ENCODE peak calls at places on chromosome 13, in six cellular contexts. W is EL, Z is AG09309, J is posterior cingulate gyrus, F is psoas muscle, S is PC-3. I is an unnamed sample.

GRCh38 chr13:49308104-49308875 is 60.6 kb downstream of the CDADC1 start:
- DNase-seq in F (peak), S (no peak), W (no peak), J (peak), Z (no peak), I (peak)

GRCh38 chr13:49220856-49221614 is 897 bp downstream of the MLNR start:
- DNase-seq in J (no peak), F (no peak), W (peak), Z (no peak), S (no peak), I (no peak)

GRCh38 chr13:77979721-77980377 is 61.2 kb upstream of the EDNRB start:
- DNase-seq in Z (no peak), F (no peak), S (no peak), W (no peak), J (no peak), I (no peak)

GRCh38 chr13:105410602-105411001 is 1124.9 kb downstream of the EFNB2 start:
- DNase-seq in J (peak), S (peak), Z (peak), F (peak), W (peak), I (peak)

GRCh38 chr13:30255696-30256095 is 51.7 kb downstream of the KATNAL1 start:
- DNase-seq in F (no peak), S (no peak), Z (no peak), W (no peak), J (no peak), I (no peak)

GRCh38 chr13:43865892-43866291 is 13.6 kb downstream of the CCDC122 start:
- DNase-seq in F (no peak), S (peak), J (no peak), Z (peak), W (peak), I (no peak)

GRCh38 chr13:79482271-79482970 is 1.5 kb downstream of the NDFIP2 start:
- DNase-seq in W (peak), Z (no peak), F (no peak), J (no peak), S (peak), I (no peak)

GRCh38 chr13:46484561-46484960 is 68.4 kb upstream of the LRCH1 start:
- DNase-seq in S (no peak), J (no peak), F (no peak), W (no peak), Z (no peak), I (no peak)

GRCh38 chr13:28325022-28325421 is 169.9 kb downstream of the FLT1 start:
- DNase-seq in J (no peak), F (no peak), W (no peak), Z (no peak), S (no peak), I (no peak)

GRCh38 chr13:73733691-73734090 is 400.5 kb downstream of the KLF12 start:
- DNase-seq in J (no peak), W (no peak), Z (no peak), S (no peak), F (no peak), I (no peak)

GRCh38 chr13:48232420-48233096 is 448 bp upstream of the ITM2B start:
- DNase-seq in S (peak), Z (no peak), J (no peak), W (no peak), F (no peak), I (no peak)

GRCh38 chr13:24630851-24631341 is 49.3 kb upstream of the ATP12A start:
- DNase-seq in S (peak), J (no peak), W (no peak), F (no peak), Z (no peak), I (no peak)

GRCh38 chr13:70310720-70311119 is 202.5 kb upstream of the KLHL1 start:
- DNase-seq in Z (no peak), W (no peak), J (no peak), S (peak), F (no peak), I (no peak)

GRCh38 chr13:66344770-66345367 is 885.3 kb downstream of the PCDH9 start:
- DNase-seq in W (no peak), S (no peak), Z (no peak), F (no peak), J (no peak), I (no peak)

GRCh38 chr13:50594276-50594970 is 249.1 kb downstream of the DLEU7 start:
- DNase-seq in J (no peak), Z (no peak), S (no peak), W (no peak), F (no peak), I (no peak)

GRCh38 chr13:51494151-51494550 is 41.3 kb upstream of the INTS6 start:
- DNase-seq in F (no peak), S (no peak), Z (no peak), W (peak), J (no peak), I (no peak)

GRCh38 chr13:109790951-109791605 is 4.7 kb upstream of the IRS2 start:
- DNase-seq in Z (no peak), W (peak), F (no peak), J (no peak), S (peak), I (no peak)

GRCh38 chr13:57314897-57315520 is 148.0 kb downstream of the PRR20E start:
- DNase-seq in F (no peak), S (peak), W (no peak), Z (no peak), J (no peak), I (no peak)

GRCh38 chr13:95627590-95627989 is 16.9 kb downstream of the DZIP1 start:
- DNase-seq in F (no peak), J (no peak), W (peak), Z (peak), S (no peak), I (no peak)

GRCh38 chr13:78601124-78601885 is 2.0 kb downstream of the POU4F1 start:
- DNase-seq in Z (no peak), F (no peak), J (peak), W (no peak), S (no peak), I (no peak)

GRCh38 chr13:67343777-67344176 is 113.6 kb upstream of the PCDH9 start:
- DNase-seq in F (no peak), W (no peak), Z (no peak), J (no peak), S (peak), I (no peak)

GRCh38 chr13:43567608-43568007 is 219.2 kb downstream of the ENOX1 start:
- DNase-seq in S (peak), W (peak), J (no peak), Z (peak), F (no peak), I (no peak)

I was measured in hypothalamus.